ENCODE peak calls at places on chromosomes 2 and 18, in four cellular contexts. I, F, X and L are unnamed samples.

GRCh38 chr18:8996771-8997432 is 105.6 kb upstream of the NDUFV2 start:
- DNase-seq in I (no peak), F (no peak), X (no peak), L (no peak)

GRCh38 chr2:223019390-223019930 is 32.5 kb upstream of the KCNE4 start:
- DNase-seq in I (no peak), F (no peak), X (no peak), L (no peak)

GRCh38 chr2:6932833-6933232 is 15.6 kb downstream of the RNF144A start:
- DNase-seq in I (no peak), F (no peak), X (no peak), L (no peak)

GRCh38 chr2:196169521-196169920 is 1.9 kb downstream of the STK17B start:
- DNase-seq in I (no peak), F (no peak), X (no peak), L (no peak)

GRCh38 chr2:199596549-199596948 is 138.8 kb upstream of the SATB2 start:
- DNase-seq in I (no peak), F (peak; percentile 24), X (no peak), L (peak; percentile 60)

GRCh38 chr2:54052825-54053718 is 62.3 kb upstream of the ACYP2 start:
- DNase-seq in I (no peak), F (peak; percentile 19), X (no peak), L (peak; percentile 51)

GRCh38 chr2:486381-486780 is 190.8 kb downstream of the TMEM18 start:
- DNase-seq in I (no peak), F (no peak), X (no peak), L (no peak)

GRCh38 chr18:23844991-23845680 is 155.9 kb downstream of the LAMA3 start:
- DNase-seq in I (no peak), F (peak; percentile 72), X (no peak), L (peak; percentile 75)

GRCh38 chr2:108428286-108429009 is 20.6 kb upstream of the GCC2 start:
- DNase-seq in I (no peak), F (no peak), X (no peak), L (no peak)